ENCODE peak calls at places on chromosomes 16 and 17, in four cellular contexts. C is right cardiac atrium; B is OCI-LY7; F is naive thymus-derived CD4-positive, alpha-beta T cell. H is an unnamed sample.

GRCh38 chr16:85334718-85335583 is 222.7 kb upstream of the CIBAR2 start:
- DNase-seq in C (no peak), B (peak; percentile 35), F (peak; percentile 20), H (no peak)

GRCh38 chr16:2226245-2226793 is 2.9 kb downstream of the E4F1 start:
- DNase-seq in C (no peak), B (no peak), F (no peak), H (no peak)

GRCh38 chr17:17737938-17738894 is 57.0 kb downstream of the RAI1 start:
- DNase-seq in C (no peak), B (no peak), F (no peak), H (no peak)

GRCh38 chr17:13545941-13546340 is 55.8 kb downstream of the HS3ST3A1 start:
- DNase-seq in C (no peak), B (no peak), F (no peak), H (no peak)

GRCh38 chr16:28591355-28591754 is 5.5 kb downstream of the SULT1A2 start:
- DNase-seq in C (no peak), B (no peak), F (no peak), H (no peak)

GRCh38 chr17:44844390-44844830 is 3.3 kb upstream of the HIGD1B start:
- DNase-seq in C (peak; percentile 68), B (no peak), F (no peak), H (no peak)

GRCh38 chr17:77361986-77362620 is 221.3 kb downstream of the SEC14L1 start:
- DNase-seq in C (no peak), B (no peak), F (no peak), H (no peak)

GRCh38 chr16:73154063-73154870 is 106.3 kb upstream of the ZFHX3 start:
- DNase-seq in C (peak; percentile 74), B (no peak), F (no peak), H (no peak)

GRCh38 chr17:77254961-77255741 is 114.4 kb downstream of the SEC14L1 start:
- DNase-seq in C (peak; percentile 46), B (no peak), F (no peak), H (no peak)

GRCh38 chr17:50051082-50051576 is 4.8 kb upstream of the ITGA3 start:
- DNase-seq in C (peak; percentile 24), B (no peak), F (no peak), H (peak; percentile 15)

GRCh38 chr16:21614896-21615295 is 15.5 kb downstream of the METTL9 start:
- DNase-seq in C (no peak), B (no peak), F (no peak), H (no peak)

GRCh38 chr17:18370761-18371160 is 6.8 kb upstream of the EVPLL start:
- DNase-seq in C (no peak), B (no peak), F (no peak), H (no peak)

GRCh38 chr17:38538906-38539305 is 66.8 kb downstream of the SRCIN1 start:
- DNase-seq in C (no peak), B (no peak), F (no peak), H (no peak)

GRCh38 chr16:70781800-70782199 is 19.2 kb downstream of the VAC14 start:
- DNase-seq in C (peak; percentile 75), B (no peak), F (no peak), H (no peak)
- H3K27ac ChIP-seq in C (no peak overlapping the region), B (no peak overlapping the region), F (no peak overlapping the region), H (no peak overlapping the region)

GRCh38 chr16:75308011-75308410 is 56.6 kb upstream of the BCAR1 start:
- DNase-seq in C (no peak), B (no peak), F (no peak), H (no peak)

GRCh38 chr16:75307506-75307905 is 56.1 kb upstream of the BCAR1 start:
- DNase-seq in C (no peak), B (no peak), F (no peak), H (no peak)

GRCh38 chr16:75304521-75305363 is 53.3 kb upstream of the BCAR1 start:
- DNase-seq in C (peak; percentile 82), B (no peak), F (no peak), H (no peak)

GRCh38 chr16:75306102-75306762 is 54.8 kb upstream of the BCAR1 start:
- DNase-seq in C (no peak), B (no peak), F (no peak), H (no peak)

GRCh38 chr16:75305364-75306101 is 54.1 kb upstream of the BCAR1 start:
- DNase-seq in C (peak; percentile 70), B (no peak), F (peak; percentile 12), H (no peak)
- H3K27ac ChIP-seq in C (peak overlapping the region; percentile 98), B (no peak overlapping the region), F (no peak overlapping the region), H (no peak overlapping the region)

GRCh38 chr16:89332248-89333245 is 115.0 kb downstream of the ZNF778 start:
- DNase-seq in C (peak; percentile 56), B (peak; percentile 66), F (no peak), H (no peak)
- H3K27ac ChIP-seq in C (peak overlapping the region; percentile 53), B (peak overlapping the region; percentile 45), F (peak overlapping the region; percentile 46), H (no peak overlapping the region)

DNA sequence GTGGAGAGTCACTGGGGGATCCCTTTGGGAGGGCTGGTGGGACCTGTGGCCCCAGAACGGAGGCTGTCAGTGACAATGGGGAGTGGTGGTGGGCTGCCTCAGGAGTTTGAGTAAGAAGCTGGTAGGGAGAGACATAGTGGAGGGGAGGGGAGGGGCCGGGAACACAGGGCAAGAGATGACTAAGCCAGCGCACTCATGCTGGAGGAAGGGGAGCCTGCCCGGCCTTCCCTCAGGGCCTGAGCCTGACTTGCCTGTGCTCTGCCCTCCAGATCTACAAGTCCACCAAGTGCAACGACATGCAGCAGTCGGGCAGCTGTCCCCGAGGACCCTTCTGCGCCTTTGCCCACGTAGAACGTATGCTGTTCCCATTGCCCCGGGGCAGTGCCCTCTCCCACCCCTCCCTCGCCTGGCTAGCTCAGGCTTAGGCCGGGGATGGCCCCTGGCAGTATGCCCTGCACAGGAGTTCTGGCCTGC is 29.3 kb downstream of the UNC13D start:
- DNase-seq in C (no peak), B (no peak), F (no peak), H (no peak)
- H3K27ac ChIP-seq in C (no peak overlapping the region), B (no peak overlapping the region), F (no peak overlapping the region), H (no peak overlapping the region)